ENCODE peak calls at places on chromosomes 1 and 21, in ten cellular contexts. One of them, this sample, is unnamed.
A peak's percentile ranks its signal among the peaks of the same experiment; 100 is the strongest.

GRCh38 chr1:192860478-192861185 is 51.8 kb downstream of the RGS2 start:
- DNase-seq in tibial nerve: no peak
- DNase-seq in HepG2: no peak
- DNase-seq in ovary: no peak
- DNase-seq in A549: no peak
- DNase-seq in upper lobe of left lung: no peak
- DNase-seq in transverse colon: no peak
- DNase-seq in GM12878: no peak
- DNase-seq in suprapubic skin: no peak
- DNase-seq in sigmoid colon: no peak
- DNase-seq in this sample: no peak

GRCh38 chr21:43921979-43922945 is 57.2 kb downstream of the AGPAT3 start:
- DNase-seq in upper lobe of left lung: no peak
- DNase-seq in sigmoid colon: no peak
- DNase-seq in tibial nerve: no peak
- DNase-seq in suprapubic skin: no peak
- DNase-seq in HepG2: no peak
- DNase-seq in ovary: no peak
- DNase-seq in transverse colon: no peak
- DNase-seq in GM12878: peak; percentile 69
- DNase-seq in A549: no peak
- DNase-seq in this sample: no peak

GRCh38 chr21:26843912-26844257 is 1.3 kb downstream of the ADAMTS1 start:
- DNase-seq in transverse colon: no peak
- DNase-seq in GM12878: no peak
- DNase-seq in sigmoid colon: no peak
- DNase-seq in A549: peak; percentile 33
- DNase-seq in ovary: no peak
- DNase-seq in upper lobe of left lung: no peak
- DNase-seq in tibial nerve: no peak
- DNase-seq in HepG2: no peak
- DNase-seq in suprapubic skin: no peak
- DNase-seq in this sample: no peak

GRCh38 chr1:37471345-37472231 is 2.8 kb upstream of the ZC3H12A start:
- DNase-seq in tibial nerve: peak; percentile 57
- DNase-seq in transverse colon: peak; percentile 84
- DNase-seq in GM12878: no peak
- DNase-seq in ovary: peak; percentile 75
- DNase-seq in sigmoid colon: peak; percentile 91
- DNase-seq in suprapubic skin: no peak
- DNase-seq in upper lobe of left lung: peak; percentile 86
- DNase-seq in A549: peak; percentile 91
- DNase-seq in HepG2: peak; percentile 58
- DNase-seq in this sample: peak; percentile 80

GRCh38 chr1:70627910-70628309 is 216.8 kb downstream of the CTH start:
- DNase-seq in transverse colon: no peak
- DNase-seq in upper lobe of left lung: peak; percentile 28
- DNase-seq in suprapubic skin: no peak
- DNase-seq in sigmoid colon: no peak
- DNase-seq in ovary: no peak
- DNase-seq in A549: peak; percentile 1
- DNase-seq in HepG2: no peak
- DNase-seq in GM12878: no peak
- DNase-seq in tibial nerve: no peak
- DNase-seq in this sample: no peak

GRCh38 chr21:39016740-39017315 is 166.4 kb downstream of the PSMG1 start:
- DNase-seq in suprapubic skin: no peak
- DNase-seq in transverse colon: peak; percentile 35
- DNase-seq in GM12878: peak; percentile 23
- DNase-seq in sigmoid colon: no peak
- DNase-seq in HepG2: no peak
- DNase-seq in upper lobe of left lung: peak; percentile 78
- DNase-seq in A549: no peak
- DNase-seq in ovary: no peak
- DNase-seq in tibial nerve: no peak
- DNase-seq in this sample: no peak

GRCh38 chr21:25169370-25169769 is 437.9 kb downstream of the MRPL39 start:
- DNase-seq in suprapubic skin: no peak
- DNase-seq in A549: no peak
- DNase-seq in HepG2: no peak
- DNase-seq in upper lobe of left lung: no peak
- DNase-seq in GM12878: no peak
- DNase-seq in sigmoid colon: no peak
- DNase-seq in tibial nerve: no peak
- DNase-seq in ovary: no peak
- DNase-seq in transverse colon: no peak
- DNase-seq in this sample: no peak

GRCh38 chr21:30408782-30409494 is 13.1 kb downstream of the KRTAP13-1 start:
- DNase-seq in sigmoid colon: no peak
- DNase-seq in tibial nerve: no peak
- DNase-seq in transverse colon: peak; percentile 54
- DNase-seq in upper lobe of left lung: peak; percentile 80
- DNase-seq in GM12878: no peak
- DNase-seq in A549: peak; percentile 72
- DNase-seq in ovary: no peak
- DNase-seq in suprapubic skin: no peak
- DNase-seq in HepG2: peak; percentile 14
- DNase-seq in this sample: peak; percentile 66

GRCh38 chr1:199909137-199909536 is 118.4 kb upstream of the NR5A2 start:
- DNase-seq in GM12878: no peak
- DNase-seq in HepG2: no peak
- DNase-seq in suprapubic skin: no peak
- DNase-seq in sigmoid colon: no peak
- DNase-seq in A549: no peak
- DNase-seq in transverse colon: no peak
- DNase-seq in tibial nerve: no peak
- DNase-seq in ovary: no peak
- DNase-seq in upper lobe of left lung: no peak
- DNase-seq in this sample: no peak

GRCh38 chr1:229984992-229985985 is 81.7 kb upstream of the GALNT2 start:
- DNase-seq in HepG2: no peak
- DNase-seq in suprapubic skin: no peak
- DNase-seq in transverse colon: no peak
- DNase-seq in GM12878: no peak
- DNase-seq in A549: no peak
- DNase-seq in tibial nerve: no peak
- DNase-seq in ovary: no peak
- DNase-seq in sigmoid colon: no peak
- DNase-seq in upper lobe of left lung: no peak
- DNase-seq in this sample: no peak

GRCh38 chr1:226226601-226227000 is 3.1 kb downstream of the MIXL1 start:
- DNase-seq in transverse colon: no peak
- DNase-seq in HepG2: no peak
- DNase-seq in A549: no peak
- DNase-seq in ovary: no peak
- DNase-seq in sigmoid colon: no peak
- DNase-seq in tibial nerve: no peak
- DNase-seq in GM12878: no peak
- DNase-seq in upper lobe of left lung: no peak
- DNase-seq in suprapubic skin: no peak
- DNase-seq in this sample: no peak

GRCh38 chr1:233614173-233614742 is 352 bp downstream of the KCNK1 start:
- DNase-seq in GM12878: no peak
- DNase-seq in transverse colon: peak; percentile 25
- DNase-seq in HepG2: no peak
- DNase-seq in tibial nerve: no peak
- DNase-seq in suprapubic skin: no peak
- DNase-seq in A549: peak; percentile 60
- DNase-seq in ovary: peak; percentile 60
- DNase-seq in sigmoid colon: no peak
- DNase-seq in upper lobe of left lung: peak; percentile 30
- DNase-seq in this sample: peak; percentile 46

GRCh38 chr21:45877821-45878469 is 103.6 kb upstream of the COL6A1 start:
- DNase-seq in suprapubic skin: no peak
- DNase-seq in transverse colon: no peak
- DNase-seq in tibial nerve: no peak
- DNase-seq in upper lobe of left lung: no peak
- DNase-seq in ovary: no peak
- DNase-seq in sigmoid colon: no peak
- DNase-seq in HepG2: no peak
- DNase-seq in GM12878: no peak
- DNase-seq in A549: no peak
- DNase-seq in this sample: no peak

GRCh38 chr1:222790520-222790919 is 24.3 kb upstream of the DISP1 start:
- DNase-seq in GM12878: no peak
- DNase-seq in suprapubic skin: no peak
- DNase-seq in A549: no peak
- DNase-seq in ovary: no peak
- DNase-seq in HepG2: no peak
- DNase-seq in tibial nerve: no peak
- DNase-seq in transverse colon: no peak
- DNase-seq in sigmoid colon: no peak
- DNase-seq in upper lobe of left lung: no peak
- DNase-seq in this sample: no peak

GRCh38 chr1:233738850-233739249 is 124.9 kb downstream of the KCNK1 start:
- DNase-seq in sigmoid colon: no peak
- DNase-seq in GM12878: no peak
- DNase-seq in A549: no peak
- DNase-seq in suprapubic skin: no peak
- DNase-seq in upper lobe of left lung: no peak
- DNase-seq in HepG2: no peak
- DNase-seq in ovary: no peak
- DNase-seq in transverse colon: no peak
- DNase-seq in tibial nerve: no peak
- DNase-seq in this sample: no peak

GRCh38 chr1:41882068-41882477 is 36.6 kb downstream of the HIVEP3 start:
- DNase-seq in suprapubic skin: no peak
- DNase-seq in upper lobe of left lung: no peak
- DNase-seq in sigmoid colon: no peak
- DNase-seq in HepG2: no peak
- DNase-seq in ovary: no peak
- DNase-seq in transverse colon: peak; percentile 39
- DNase-seq in tibial nerve: no peak
- DNase-seq in GM12878: no peak
- DNase-seq in A549: no peak
- DNase-seq in this sample: peak; percentile 59
- TF ChIP-seq EP300 in suprapubic skin: no peak
- TF ChIP-seq EP300 in upper lobe of left lung: no peak
- TF ChIP-seq EP300 in sigmoid colon: no peak
- TF ChIP-seq EP300 in HepG2: no peak
- TF ChIP-seq EP300 in ovary: no peak
- TF ChIP-seq EP300 in transverse colon: no peak
- TF ChIP-seq EP300 in tibial nerve: no peak
- TF ChIP-seq EP300 in GM12878: no peak
- TF ChIP-seq EP300 in A549: no peak
- TF ChIP-seq EP300 in this sample: no peak

GRCh38 chr1:15895233-15895632 is 47.7 kb downstream of the SPEN start:
- DNase-seq in HepG2: no peak
- DNase-seq in A549: no peak
- DNase-seq in transverse colon: no peak
- DNase-seq in tibial nerve: no peak
- DNase-seq in suprapubic skin: no peak
- DNase-seq in sigmoid colon: no peak
- DNase-seq in ovary: no peak
- DNase-seq in upper lobe of left lung: no peak
- DNase-seq in GM12878: no peak
- DNase-seq in this sample: no peak
- H3K4me1 ChIP-seq in HepG2: peaks cover 9% of the 10 kb centered on the region
- H3K4me1 ChIP-seq in A549: peaks cover 41% of the 10 kb centered on the region
- H3K4me1 ChIP-seq in transverse colon: peaks cover 19% of the 10 kb centered on the region
- H3K4me1 ChIP-seq in tibial nerve: peaks cover 22% of the 10 kb centered on the region
- H3K4me1 ChIP-seq in suprapubic skin: peaks cover 29% of the 10 kb centered on the region
- H3K4me1 ChIP-seq in sigmoid colon: peaks cover 51% of the 10 kb centered on the region
- H3K4me1 ChIP-seq in ovary: peaks cover 9% of the 10 kb centered on the region
- H3K4me1 ChIP-seq in upper lobe of left lung: peaks cover 20% of the 10 kb centered on the region
- H3K4me1 ChIP-seq in GM12878: no peaks in the 10 kb centered on the region
- H3K4me1 ChIP-seq in this sample: peaks cover 74% of the 10 kb centered on the region

GRCh38 chr1:56965191-56965590 is 624 bp downstream of the C8B start:
- DNase-seq in tibial nerve: no peak
- DNase-seq in transverse colon: no peak
- DNase-seq in suprapubic skin: no peak
- DNase-seq in A549: no peak
- DNase-seq in sigmoid colon: no peak
- DNase-seq in GM12878: no peak
- DNase-seq in ovary: no peak
- DNase-seq in HepG2: no peak
- DNase-seq in upper lobe of left lung: no peak
- DNase-seq in this sample: no peak
- H3K4me3 ChIP-seq in tibial nerve: no peak overlapping the region
- H3K4me3 ChIP-seq in transverse colon: no peak overlapping the region
- H3K4me3 ChIP-seq in suprapubic skin: no peak overlapping the region
- H3K4me3 ChIP-seq in A549: no peak overlapping the region
- H3K4me3 ChIP-seq in sigmoid colon: no peak overlapping the region
- H3K4me3 ChIP-seq in GM12878: no peak overlapping the region
- H3K4me3 ChIP-seq in ovary: no peak overlapping the region
- H3K4me3 ChIP-seq in HepG2: no peak overlapping the region
- H3K4me3 ChIP-seq in upper lobe of left lung: no peak overlapping the region
- H3K4me3 ChIP-seq in this sample: no peak overlapping the region

GRCh38 chr1:201456499-201457309 is 12.3 kb downstream of the PHLDA3 start:
- DNase-seq in ovary: no peak
- DNase-seq in HepG2: peak; percentile 65
- DNase-seq in upper lobe of left lung: peak; percentile 86
- DNase-seq in sigmoid colon: peak; percentile 96
- DNase-seq in transverse colon: peak; percentile 61
- DNase-seq in tibial nerve: peak; percentile 85
- DNase-seq in GM12878: no peak
- DNase-seq in suprapubic skin: no peak
- DNase-seq in A549: peak; percentile 84
- DNase-seq in this sample: no peak
- TF ChIP-seq EP300 in ovary: no peak
- TF ChIP-seq EP300 in HepG2: no peak
- TF ChIP-seq EP300 in upper lobe of left lung: no peak
- TF ChIP-seq EP300 in sigmoid colon: peak; percentile 66
- TF ChIP-seq EP300 in transverse colon: no peak
- TF ChIP-seq EP300 in tibial nerve: peak; percentile 95
- TF ChIP-seq EP300 in GM12878: no peak
- TF ChIP-seq EP300 in suprapubic skin: no peak
- TF ChIP-seq EP300 in A549: peak; percentile 17
- TF ChIP-seq EP300 in this sample: no peak

GRCh38 chr1:115429884-115430283 is 91.8 kb upstream of the NGF start:
- DNase-seq in upper lobe of left lung: no peak
- DNase-seq in HepG2: no peak
- DNase-seq in transverse colon: no peak
- DNase-seq in A549: no peak
- DNase-seq in tibial nerve: no peak
- DNase-seq in GM12878: no peak
- DNase-seq in sigmoid colon: no peak
- DNase-seq in suprapubic skin: no peak
- DNase-seq in ovary: no peak
- DNase-seq in this sample: no peak
- H3K4me1 ChIP-seq in upper lobe of left lung: no peaks in the 10 kb centered on the region
- H3K4me1 ChIP-seq in HepG2: no peaks in the 10 kb centered on the region
- H3K4me1 ChIP-seq in transverse colon: no peaks in the 10 kb centered on the region
- H3K4me1 ChIP-seq in A549: peaks cover 48% of the 10 kb centered on the region
- H3K4me1 ChIP-seq in tibial nerve: peaks cover 6% of the 10 kb centered on the region
- H3K4me1 ChIP-seq in GM12878: no peaks in the 10 kb centered on the region
- H3K4me1 ChIP-seq in sigmoid colon: no peaks in the 10 kb centered on the region
- H3K4me1 ChIP-seq in suprapubic skin: peaks cover 12% of the 10 kb centered on the region
- H3K4me1 ChIP-seq in ovary: peaks cover 6% of the 10 kb centered on the region
- H3K4me1 ChIP-seq in this sample: no peaks in the 10 kb centered on the region

GRCh38 chr1:198849108-198849507 is 210.3 kb downstream of the PTPRC start:
- DNase-seq in suprapubic skin: no peak
- DNase-seq in transverse colon: no peak
- DNase-seq in tibial nerve: no peak
- DNase-seq in upper lobe of left lung: no peak
- DNase-seq in ovary: no peak
- DNase-seq in HepG2: no peak
- DNase-seq in sigmoid colon: no peak
- DNase-seq in A549: no peak
- DNase-seq in GM12878: no peak
- DNase-seq in this sample: no peak
- H3K4me3 ChIP-seq in suprapubic skin: no peak overlapping the region
- H3K4me3 ChIP-seq in transverse colon: no peak overlapping the region
- H3K4me3 ChIP-seq in tibial nerve: no peak overlapping the region
- H3K4me3 ChIP-seq in upper lobe of left lung: no peak overlapping the region
- H3K4me3 ChIP-seq in ovary: no peak overlapping the region
- H3K4me3 ChIP-seq in HepG2: no peak overlapping the region
- H3K4me3 ChIP-seq in sigmoid colon: no peak overlapping the region
- H3K4me3 ChIP-seq in A549: no peak overlapping the region
- H3K4me3 ChIP-seq in GM12878: no peak overlapping the region
- H3K4me3 ChIP-seq in this sample: no peak overlapping the region